ENCODE peak calls at places on chromosomes 11 and 22, in four cellular contexts. One of them, this sample, is unnamed.

GRCh38 chr22:45359627-45360026 is 49.9 kb downstream of the FAM118A start:
- DNase-seq in HL-60: no peak
- DNase-seq in GM10248: no peak
- DNase-seq in GM12865: no peak
- DNase-seq in this sample: no peak

GRCh38 chr11:66579017-66579606 is 10.7 kb upstream of the CTSF start:
- DNase-seq in HL-60: peak
- DNase-seq in GM10248: peak
- DNase-seq in GM12865: peak
- DNase-seq in this sample: peak

GRCh38 chr11:67379061-67380058 is 6.0 kb upstream of the CLCF1 start:
- DNase-seq in HL-60: peak
- DNase-seq in GM10248: no peak
- DNase-seq in GM12865: no peak
- DNase-seq in this sample: no peak

GRCh38 chr11:131136476-131136875 is 220.2 kb upstream of the SNX19 start:
- DNase-seq in HL-60: no peak
- DNase-seq in GM10248: no peak
- DNase-seq in GM12865: no peak
- DNase-seq in this sample: no peak

GRCh38 chr11:126607374-126607773 is 251.9 kb downstream of the ST3GAL4 start:
- DNase-seq in HL-60: peak
- DNase-seq in GM10248: peak
- DNase-seq in GM12865: peak
- DNase-seq in this sample: peak

GRCh38 chr11:117074122-117074521 is 24.1 kb downstream of the SIK3 start:
- DNase-seq in HL-60: peak
- DNase-seq in GM10248: no peak
- DNase-seq in GM12865: no peak
- DNase-seq in this sample: no peak

GRCh38 chr11:67700548-67701262 is 26.3 kb upstream of the ALDH3B2 start:
- DNase-seq in HL-60: no peak
- DNase-seq in GM10248: no peak
- DNase-seq in GM12865: no peak
- DNase-seq in this sample: no peak

GRCh38 chr22:42708393-42708792 is 12.3 kb downstream of the A4GALT start:
- DNase-seq in HL-60: no peak
- DNase-seq in GM10248: no peak
- DNase-seq in GM12865: no peak
- DNase-seq in this sample: no peak

GRCh38 chr11:121451982-121452608 is at the start of gene SORL1:
- DNase-seq in HL-60: peak
- DNase-seq in GM10248: peak
- DNase-seq in GM12865: peak
- DNase-seq in this sample: peak

GRCh38 chr22:29054251-29054767 is 7.3 kb downstream of the C22orf31 start:
- DNase-seq in HL-60: no peak
- DNase-seq in GM10248: no peak
- DNase-seq in GM12865: no peak
- DNase-seq in this sample: no peak

GRCh38 chr11:62124186-62125113 is 639 bp downstream of the INCENP start:
- DNase-seq in HL-60: peak
- DNase-seq in GM10248: peak
- DNase-seq in GM12865: peak
- DNase-seq in this sample: peak

GRCh38 chr11:62120001-62120400 is 3.8 kb upstream of the INCENP start:
- DNase-seq in HL-60: no peak
- DNase-seq in GM10248: no peak
- DNase-seq in GM12865: no peak
- DNase-seq in this sample: no peak

GRCh38 chr11:62120466-62120865 is 3.3 kb upstream of the INCENP start:
- DNase-seq in HL-60: no peak
- DNase-seq in GM10248: no peak
- DNase-seq in GM12865: no peak
- DNase-seq in this sample: no peak

GRCh38 chr11:62123669-62124185 is at the start of gene INCENP:
- DNase-seq in HL-60: peak
- DNase-seq in GM10248: peak
- DNase-seq in GM12865: peak
- DNase-seq in this sample: peak

GRCh38 chr11:62122076-62122475 is 1.7 kb upstream of the INCENP start:
- DNase-seq in HL-60: peak
- DNase-seq in GM10248: no peak
- DNase-seq in GM12865: no peak
- DNase-seq in this sample: no peak
- TF ChIP-seq CTCF in HL-60: no peak
- TF ChIP-seq CTCF in GM10248: no peak
- TF ChIP-seq CTCF in GM12865: peak
- TF ChIP-seq CTCF in this sample: no peak

DNA sequence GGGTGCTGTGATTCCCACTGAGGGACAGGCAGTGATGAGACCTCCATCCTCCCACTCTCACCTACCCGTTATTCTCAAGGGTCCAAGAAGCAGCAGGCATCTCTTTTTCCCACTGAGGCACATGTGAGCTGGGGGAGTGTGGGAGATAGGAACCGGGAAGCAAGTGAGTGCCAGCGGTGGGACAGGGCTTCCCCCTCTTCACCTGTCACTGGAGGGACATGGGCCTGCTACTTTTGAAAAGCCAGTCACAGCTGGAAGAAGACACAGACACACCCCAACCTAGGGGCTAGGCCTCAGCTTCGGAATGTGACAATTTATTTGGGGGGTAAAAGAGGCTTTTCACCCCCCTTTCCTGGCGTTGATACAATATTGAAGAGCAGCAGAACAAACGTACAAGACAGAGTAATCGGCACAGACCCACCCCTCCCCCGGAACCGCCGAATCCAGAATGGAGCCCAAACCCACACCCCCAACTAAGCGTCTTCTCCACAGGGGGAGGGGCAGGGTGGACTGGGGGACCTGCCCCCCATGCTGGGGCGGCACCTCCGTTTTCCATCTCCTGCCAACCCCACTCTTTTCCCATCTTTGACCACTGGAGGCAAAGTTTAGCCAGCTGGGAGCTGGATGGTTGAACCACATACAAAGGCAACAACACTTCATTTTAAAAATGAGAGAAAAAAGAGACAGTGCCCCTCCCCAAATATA is 10.7 kb downstream of the CBX6 start:
- DNase-seq in HL-60: no peak
- DNase-seq in GM10248: no peak
- DNase-seq in GM12865: no peak
- DNase-seq in this sample: no peak
- TF ChIP-seq CTCF in HL-60: no peak
- TF ChIP-seq CTCF in GM10248: no peak
- TF ChIP-seq CTCF in GM12865: no peak
- TF ChIP-seq CTCF in this sample: no peak

GRCh38 chr11:45146072-45147016 is at the start of gene PRDM11:
- DNase-seq in HL-60: peak
- DNase-seq in GM10248: peak
- DNase-seq in GM12865: peak
- DNase-seq in this sample: peak

GRCh38 chr11:45148276-45148675 is 1.8 kb downstream of the PRDM11 start:
- DNase-seq in HL-60: no peak
- DNase-seq in GM10248: no peak
- DNase-seq in GM12865: no peak
- DNase-seq in this sample: no peak

GRCh38 chr11:45145421-45146071 is 893 bp upstream of the PRDM11 start:
- DNase-seq in HL-60: no peak
- DNase-seq in GM10248: no peak
- DNase-seq in GM12865: no peak
- DNase-seq in this sample: peak

GRCh38 chr11:45147871-45148270 is 1.4 kb downstream of the PRDM11 start:
- DNase-seq in HL-60: no peak
- DNase-seq in GM10248: no peak
- DNase-seq in GM12865: no peak
- DNase-seq in this sample: no peak

DNA sequence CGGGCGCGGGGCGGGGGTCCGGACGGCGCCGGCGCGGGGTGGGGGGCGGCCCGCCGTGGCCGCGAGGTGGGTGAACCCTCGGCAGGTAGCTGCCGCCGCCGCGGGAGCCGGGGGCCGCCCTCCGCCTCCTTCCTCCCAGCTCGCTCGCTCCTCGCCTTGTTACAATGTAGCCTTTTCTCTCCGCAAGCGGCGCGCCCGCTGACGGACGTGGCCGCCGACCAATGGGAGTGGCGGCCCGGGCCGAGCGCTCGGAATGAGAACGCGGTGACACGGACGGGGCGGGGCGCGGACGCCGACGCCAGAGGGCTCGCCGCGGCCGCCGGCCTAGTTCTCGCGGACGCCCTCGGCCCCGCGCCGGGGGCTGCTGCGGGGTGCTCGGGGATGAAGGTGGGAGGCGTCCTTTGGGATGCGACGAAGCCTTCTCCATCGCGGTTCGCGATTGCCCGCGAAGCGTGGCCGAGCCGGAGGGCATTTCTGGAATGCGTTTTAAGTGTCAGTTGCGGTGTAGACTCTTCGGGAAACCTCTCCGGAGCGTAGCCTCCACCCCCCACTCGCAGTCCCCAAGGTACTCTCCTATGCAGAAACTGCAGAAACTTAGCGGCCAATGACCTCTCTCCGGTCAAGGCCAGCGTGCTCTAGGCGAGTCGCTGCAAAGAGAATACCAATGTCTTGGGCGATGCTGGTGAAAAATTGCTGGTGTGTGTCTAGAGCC is 734 bp downstream of the PRDM11 start:
- DNase-seq in HL-60: peak
- DNase-seq in GM10248: peak
- DNase-seq in GM12865: peak
- DNase-seq in this sample: peak
- TF ChIP-seq CTCF in HL-60: no peak
- TF ChIP-seq CTCF in GM10248: no peak
- TF ChIP-seq CTCF in GM12865: no peak
- TF ChIP-seq CTCF in this sample: no peak

DNA sequence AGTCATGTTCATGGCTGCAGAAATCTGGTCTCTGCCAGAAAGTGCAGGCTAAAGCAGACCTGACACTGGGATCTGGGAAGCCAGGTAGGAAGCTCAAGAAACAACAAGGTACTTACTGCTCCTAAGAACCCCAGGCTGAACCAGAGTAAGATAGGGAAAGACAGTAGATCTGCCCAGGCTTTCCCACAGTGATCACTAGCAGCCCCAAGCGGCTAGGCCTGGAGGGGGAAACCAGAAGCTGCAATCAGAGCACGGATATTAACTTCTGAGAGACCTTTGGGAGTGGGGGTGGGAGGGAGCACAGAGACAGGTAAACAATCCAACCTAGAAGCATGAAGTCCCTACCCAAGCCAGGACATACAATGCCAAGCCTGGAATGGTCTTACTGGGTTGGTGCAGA is 135.2 kb upstream of the C11orf58 start:
- DNase-seq in HL-60: no peak
- DNase-seq in GM10248: peak
- DNase-seq in GM12865: no peak
- DNase-seq in this sample: no peak
- TF ChIP-seq CTCF in HL-60: no peak
- TF ChIP-seq CTCF in GM10248: no peak
- TF ChIP-seq CTCF in GM12865: no peak
- TF ChIP-seq CTCF in this sample: no peak

GRCh38 chr11:30586251-30587144 is at the start of gene MPPED2:
- DNase-seq in HL-60: peak
- DNase-seq in GM10248: peak
- DNase-seq in GM12865: peak
- DNase-seq in this sample: peak
- TF ChIP-seq CTCF in HL-60: peak
- TF ChIP-seq CTCF in GM10248: peak
- TF ChIP-seq CTCF in GM12865: peak
- TF ChIP-seq CTCF in this sample: peak

DNA sequence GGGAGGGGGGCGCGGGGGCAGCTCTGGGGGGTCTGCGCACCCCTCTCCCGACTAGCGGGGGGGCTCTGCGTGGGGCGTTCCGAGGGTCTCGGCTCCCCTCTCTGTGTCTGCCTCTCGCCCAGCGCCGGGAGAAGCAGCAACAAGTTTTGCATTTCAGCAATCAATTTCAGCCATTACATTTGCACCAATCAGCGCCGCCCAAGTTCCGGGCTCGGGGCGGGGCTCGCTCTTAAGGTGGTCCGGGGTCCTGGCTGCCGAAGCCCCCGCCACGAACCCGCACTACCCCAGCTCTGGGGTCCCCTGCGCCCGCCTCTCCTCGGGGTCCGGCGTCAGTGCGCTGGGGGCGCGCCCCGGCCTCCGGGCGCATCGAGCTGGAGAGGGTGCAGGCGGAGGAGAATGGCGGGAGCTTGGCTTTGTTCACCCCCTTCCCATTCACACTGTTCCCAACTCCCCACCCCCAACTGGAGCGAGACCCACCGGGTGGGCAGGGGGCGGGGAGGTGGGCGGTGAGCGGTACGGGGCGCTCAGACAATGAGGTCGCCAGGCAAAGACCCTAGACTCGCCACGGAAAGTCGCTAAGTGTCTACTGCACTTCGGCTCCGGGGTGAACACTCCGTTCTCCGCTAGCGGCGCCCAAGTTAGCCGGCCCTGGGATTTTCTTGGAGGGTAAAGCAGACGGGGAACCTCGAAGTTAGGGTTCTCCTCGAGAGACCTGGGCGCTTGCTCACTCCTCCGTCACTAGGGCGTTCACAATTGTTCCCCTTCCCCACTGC is at the start of gene MN1:
- DNase-seq in HL-60: no peak
- DNase-seq in GM10248: no peak
- DNase-seq in GM12865: peak
- DNase-seq in this sample: peak
- TF ChIP-seq CTCF in HL-60: no peak
- TF ChIP-seq CTCF in GM10248: no peak
- TF ChIP-seq CTCF in GM12865: no peak
- TF ChIP-seq CTCF in this sample: no peak

DNA sequence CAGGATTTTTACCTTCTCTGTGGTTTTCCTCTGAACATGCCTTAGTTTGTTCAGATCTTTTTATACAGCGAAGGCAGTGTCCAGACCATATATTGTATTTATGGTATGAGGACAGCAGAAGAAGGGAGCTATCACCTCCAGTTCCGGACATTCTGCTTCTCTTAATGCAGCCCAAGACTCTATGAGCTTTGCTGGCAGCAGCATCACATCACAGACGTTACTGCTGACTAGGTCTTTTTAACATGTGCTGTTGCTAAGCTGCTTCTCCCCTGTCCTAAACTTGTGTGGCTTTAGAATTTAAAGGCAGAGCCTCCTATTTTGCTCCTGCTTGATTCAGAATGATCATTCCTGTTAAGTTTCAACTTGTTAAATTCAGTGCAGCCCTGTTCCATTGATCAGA is 13.4 kb downstream of the MICAL2 start:
- DNase-seq in HL-60: no peak
- DNase-seq in GM10248: no peak
- DNase-seq in GM12865: no peak
- DNase-seq in this sample: no peak
- TF ChIP-seq CTCF in HL-60: no peak
- TF ChIP-seq CTCF in GM10248: no peak
- TF ChIP-seq CTCF in GM12865: no peak
- TF ChIP-seq CTCF in this sample: no peak